ENCODE peak calls at places on chromosome 13, in five cellular contexts. X is kidney tubule cell, W is fibroblast of villous mesenchyme, A is neural crest cell, V is AG10803. L is an unnamed sample.

GRCh38 chr13:101655435-101655834 is 203.0 kb downstream of the ITGBL1 start:
- DNase-seq in W (no peak), A (no peak), X (no peak), V (no peak), L (no peak)

GRCh38 chr13:93794197-93794885 is 567.7 kb downstream of the GPC6 start:
- DNase-seq in X (no peak), W (no peak), V (no peak), A (no peak), L (no peak)

GRCh38 chr13:41765813-41766212 is 195.1 kb downstream of the VWA8 start:
- DNase-seq in W (no peak), V (no peak), A (no peak), X (no peak), L (no peak)

GRCh38 chr13:80035096-80035495 is 305.8 kb downstream of the SPRY2 start:
- DNase-seq in V (no peak), A (no peak), W (no peak), X (no peak), L (no peak)

GRCh38 chr13:67134322-67135129 is 95.6 kb downstream of the PCDH9 start:
- DNase-seq in W (no peak), A (no peak), V (no peak), X (no peak), L (peak; percentile 21)

GRCh38 chr13:44218501-44219240 is 155.0 kb upstream of the SERP2 start:
- DNase-seq in V (no peak), W (no peak), X (no peak), A (no peak), L (no peak)

GRCh38 chr13:34034411-34034810 is 216.5 kb downstream of the RFC3 start:
- DNase-seq in X (no peak), V (peak; percentile 39), A (no peak), W (no peak), L (no peak)

GRCh38 chr13:24207841-24208240 is 47.3 kb downstream of the SPATA13 start:
- DNase-seq in V (no peak), A (no peak), X (no peak), W (no peak), L (no peak)

GRCh38 chr13:100600915-100601314 is 12.3 kb upstream of the GGACT start:
- DNase-seq in V (no peak), X (no peak), A (no peak), W (no peak), L (no peak)

GRCh38 chr13:28719656-28720055 is 886 bp upstream of the SLC46A3 start:
- DNase-seq in W (peak; percentile 91), V (peak; percentile 92), A (no peak), X (peak; percentile 32), L (peak; percentile 84)

L was measured in LHCN-M2.